ENCODE peak calls at places on chromosomes 16 and 17, in six cellular contexts. H is IMR-90, G is GM12891, A is sigmoid colon, F is prostate gland, P is ovary. W is an unnamed sample.

GRCh38 chr17:35374766-35375344 is 1.4 kb upstream of the SLFN11 start:
- DNase-seq in P (no peak), H (no peak), G (no peak), A (no peak), F (no peak), W (no peak)

GRCh38 chr17:39812466-39812865 is 51.6 kb downstream of the IKZF3 start:
- DNase-seq in A (no peak), F (peak; percentile 71), P (no peak), G (no peak), H (no peak), W (no peak)

GRCh38 chr16:86789621-86790051 is 211.3 kb downstream of the FOXL1 start:
- DNase-seq in H (peak; percentile 43), G (no peak), P (no peak), F (no peak), A (peak; percentile 58), W (no peak)

GRCh38 chr16:84495506-84495905 is 9.0 kb downstream of the MEAK7 start:
- DNase-seq in A (no peak), P (no peak), H (no peak), F (no peak), G (no peak), W (no peak)

GRCh38 chr16:10036951-10037350 is 145.3 kb downstream of the GRIN2A start:
- DNase-seq in H (no peak), F (no peak), P (no peak), G (no peak), A (no peak), W (no peak)

GRCh38 chr16:64172652-64173051 is 949.2 kb downstream of the CDH11 start:
- DNase-seq in H (no peak), F (no peak), P (no peak), G (no peak), A (no peak), W (no peak)

GRCh38 chr17:29251969-29252866 is 5.6 kb downstream of the CRYBA1 start:
- DNase-seq in A (no peak), H (peak; percentile 50), G (no peak), F (no peak), P (no peak), W (no peak)

GRCh38 chr16:50879873-50880695 is 138.2 kb downstream of the CYLD start:
- DNase-seq in A (no peak), F (no peak), H (no peak), G (no peak), P (no peak), W (no peak)

GRCh38 chr17:76553163-76553908 is 13.5 kb downstream of the PRCD start:
- DNase-seq in G (no peak), H (no peak), F (no peak), P (no peak), A (no peak), W (no peak)

GRCh38 chr17:27552467-27552779 is 78.6 kb upstream of the LGALS9 start:
- DNase-seq in A (no peak), F (no peak), P (no peak), H (peak; percentile 72), G (no peak), W (peak; percentile 67)

GRCh38 chr17:18148586-18148985 is 35.0 kb upstream of the ALKBH5 start:
- DNase-seq in A (no peak), H (no peak), G (no peak), F (no peak), P (no peak), W (no peak)

GRCh38 chr16:63188076-63188771 is 1152.0 kb upstream of the CDH8 start:
- DNase-seq in G (no peak), F (no peak), A (no peak), P (no peak), H (no peak), W (no peak)

GRCh38 chr17:4472281-4472680 is 26.4 kb upstream of the SPNS2 start:
- DNase-seq in F (no peak), A (no peak), P (no peak), H (no peak), G (no peak), W (no peak)

GRCh38 chr17:3804503-3804931 is 3.5 kb upstream of the ITGAE start:
- DNase-seq in H (peak; percentile 38), F (no peak), G (no peak), P (no peak), A (no peak), W (no peak)

GRCh38 chr16:55340445-55340844 is 16.4 kb downstream of the IRX6 start:
- DNase-seq in A (no peak), H (no peak), F (no peak), G (no peak), P (no peak), W (no peak)

GRCh38 chr17:64384253-64385186 is 6.1 kb downstream of the PECAM1 start:
- DNase-seq in F (no peak), H (no peak), G (no peak), A (no peak), P (no peak), W (no peak)

GRCh38 chr17:64387545-64388171 is 3.0 kb downstream of the PECAM1 start:
- DNase-seq in A (peak; percentile 57), P (no peak), F (no peak), H (no peak), G (no peak), W (no peak)

GRCh38 chr17:64387145-64387473 is 3.6 kb downstream of the PECAM1 start:
- DNase-seq in A (no peak), P (no peak), G (no peak), F (no peak), H (no peak), W (no peak)

GRCh38 chr17:64386412-64387144 is 4.1 kb downstream of the PECAM1 start:
- DNase-seq in H (no peak), F (no peak), G (no peak), A (no peak), P (no peak), W (no peak)

DNA sequence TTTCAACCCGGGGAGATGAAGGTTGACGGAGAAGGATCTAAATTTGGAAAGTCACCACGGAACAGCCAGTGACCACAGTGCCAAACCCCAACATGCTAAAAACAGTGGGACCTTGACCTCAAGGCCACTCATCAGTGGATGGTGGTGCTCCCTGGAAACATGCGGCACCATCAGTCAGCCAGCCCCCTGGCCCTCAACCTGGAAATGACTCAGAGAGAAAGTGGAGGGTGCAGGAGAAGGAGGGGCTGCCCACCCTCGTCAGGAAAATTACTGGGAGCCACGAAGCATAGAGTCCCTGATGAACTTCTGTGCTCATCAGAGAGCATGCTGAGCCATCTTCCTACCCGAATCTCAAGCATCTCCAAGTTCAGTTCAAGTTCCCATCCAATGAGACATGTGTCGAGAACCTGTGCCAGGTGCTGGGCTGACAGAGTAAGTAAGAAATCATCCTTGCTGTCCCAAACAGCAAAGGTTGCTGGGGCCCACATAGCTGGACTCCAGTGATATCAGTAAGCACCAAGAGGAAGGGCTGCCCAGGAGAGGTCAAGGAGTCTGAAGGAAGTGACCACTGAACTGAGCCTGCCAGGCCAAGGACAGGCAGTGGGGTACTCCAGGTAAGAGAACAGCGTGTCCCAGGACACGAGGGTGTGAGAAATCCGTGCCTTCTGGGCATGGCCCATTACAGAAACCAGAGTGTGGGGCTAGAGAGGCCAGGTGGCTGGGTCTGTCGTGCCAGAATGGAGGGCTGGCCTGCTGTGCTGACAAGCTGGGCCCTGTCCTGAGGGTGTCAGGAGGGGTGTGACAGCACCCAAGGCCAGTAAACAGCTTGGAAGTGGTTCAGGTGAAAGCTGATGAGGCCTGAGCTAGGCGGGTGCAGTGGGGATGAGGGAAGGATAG is 5.2 kb downstream of the PECAM1 start:
- DNase-seq in A (peak; percentile 77), H (peak; percentile 88), F (no peak), G (no peak), P (peak; percentile 90), W (peak; percentile 91)
- TF ChIP-seq POLR2A in A (no peak), H (no peak), F (no peak), G (no peak), P (peak; percentile 49), W (no peak)

GRCh38 chr17:82056729-82057621 is 5.3 kb downstream of the GPS1 start:
- DNase-seq in A (no peak), G (no peak), H (no peak), P (peak; percentile 34), F (no peak), W (no peak)

GRCh38 chr17:82053556-82054263 is 2.0 kb downstream of the GPS1 start:
- DNase-seq in A (no peak), F (no peak), P (no peak), G (no peak), H (no peak), W (no peak)

GRCh38 chr17:82054351-82055022 is 2.8 kb downstream of the GPS1 start:
- DNase-seq in P (peak; percentile 38), H (no peak), A (no peak), G (no peak), F (no peak), W (no peak)

GRCh38 chr17:82055965-82056728 is 4.4 kb downstream of the GPS1 start:
- DNase-seq in P (no peak), H (no peak), A (no peak), F (no peak), G (no peak), W (no peak)

GRCh38 chr17:82055023-82055964 is 3.6 kb downstream of the GPS1 start:
- DNase-seq in P (no peak), G (no peak), A (no peak), F (no peak), H (no peak), W (no peak)
- TF ChIP-seq POLR2A in P (no peak), G (no peak), A (no peak), F (no peak), H (no peak), W (no peak)

GRCh38 chr16:75398333-75398732 is 35.0 kb downstream of the CFDP1 start:
- DNase-seq in H (no peak), A (no peak), F (no peak), P (no peak), G (no peak), W (no peak)

GRCh38 chr16:75387951-75388350 is 45.4 kb downstream of the CFDP1 start:
- DNase-seq in G (no peak), H (no peak), A (no peak), F (no peak), P (no peak), W (no peak)

GRCh38 chr16:75391254-75391653 is 42.0 kb downstream of the CFDP1 start:
- DNase-seq in F (no peak), A (no peak), H (no peak), G (no peak), P (no peak), W (no peak)

GRCh38 chr16:75389096-75389692 is 44.1 kb downstream of the CFDP1 start:
- DNase-seq in A (no peak), H (peak; percentile 22), G (no peak), F (no peak), P (no peak), W (no peak)

GRCh38 chr16:75392911-75393310 is 40.4 kb downstream of the CFDP1 start:
- DNase-seq in A (no peak), F (no peak), P (no peak), G (no peak), H (no peak), W (no peak)
- TF ChIP-seq POLR2A in A (no peak), F (no peak), P (no peak), G (no peak), H (no peak), W (no peak)

GRCh38 chr17:82105417-82105881 is 7.4 kb upstream of the FASN start:
- DNase-seq in P (peak; percentile 37), A (peak; percentile 64), H (no peak), F (no peak), G (no peak), W (no peak)

GRCh38 chr17:82106697-82107305 is 8.8 kb upstream of the FASN start:
- DNase-seq in H (no peak), G (no peak), P (peak; percentile 26), F (no peak), A (peak; percentile 61), W (no peak)

GRCh38 chr17:82107341-82107860 is 9.4 kb upstream of the FASN start:
- DNase-seq in A (peak; percentile 67), P (no peak), G (no peak), F (no peak), H (no peak), W (no peak)

GRCh38 chr17:82104797-82105416 is 6.9 kb upstream of the FASN start:
- DNase-seq in G (no peak), H (no peak), P (peak; percentile 25), A (no peak), F (no peak), W (no peak)

GRCh38 chr17:82105882-82106696 is 8.1 kb upstream of the FASN start:
- DNase-seq in A (peak; percentile 73), P (peak; percentile 35), F (peak; percentile 91), G (peak; percentile 94), H (peak; percentile 37), W (peak; percentile 65)
- TF ChIP-seq POLR2A in A (no peak), P (no peak), F (no peak), G (peak; percentile 87), H (no peak), W (no peak)